ENCODE peak calls at places on chromosomes 12 and 14, in eight cellular contexts. O is adrenal gland; V is stomach; F is upper lobe of right lung; B is right lobe of liver; D is right cardiac atrium; U is CD4-positive, alpha-beta memory T cell; I is neural progenitor cell. N is an unnamed sample. For H3K27me3, the result is how much of the 10 kb centered on the place peaks cover.

GRCh38 chr14:98974113-98974512 is 297.9 kb downstream of the BCL11B start:
- DNase-seq in D (no peak), F (no peak), V (no peak), I (no peak), U (no peak), O (no peak), B (no peak), N (no peak)

GRCh38 chr14:69441948-69442347 is 42.6 kb upstream of the PLEKHD1 start:
- DNase-seq in F (no peak), I (no peak), V (no peak), D (no peak), B (no peak), U (no peak), O (no peak), N (no peak)

GRCh38 chr14:86961106-86961716 is 1031.8 kb downstream of the GALC start:
- DNase-seq in B (no peak), O (no peak), V (no peak), F (no peak), I (peak), D (no peak), U (no peak), N (no peak)

GRCh38 chr14:86575141-86575540 is 1045.2 kb downstream of the FLRT2 start:
- DNase-seq in D (no peak), U (no peak), B (no peak), I (no peak), O (no peak), V (no peak), F (no peak), N (no peak)

GRCh38 chr12:117362391-117362790 is 965 bp upstream of the NOS1 start:
- DNase-seq in D (no peak), I (no peak), F (no peak), U (no peak), O (no peak), V (no peak), B (no peak), N (no peak)

GRCh38 chr14:89121961-89122675 is 294.9 kb downstream of the FOXN3 start:
- DNase-seq in B (no peak), V (no peak), O (no peak), D (no peak), U (no peak), F (no peak), I (peak), N (no peak)

GRCh38 chr12:39958377-39958776 is 147.5 kb downstream of the SLC2A13 start:
- DNase-seq in U (no peak), D (no peak), O (no peak), B (no peak), I (peak), V (no peak), F (no peak), N (no peak)

GRCh38 chr12:4287325-4288290 is 14.0 kb downstream of the CCND2 start:
- DNase-seq in V (no peak), D (no peak), B (no peak), F (no peak), I (no peak), U (no peak), O (no peak), N (no peak)

GRCh38 chr14:52313903-52314481 is at the start of gene PTGER2:
- DNase-seq in V (peak), U (peak), B (peak), I (peak), O (peak), D (peak), F (peak), N (peak)

GRCh38 chr12:103077108-103077773 is 119.8 kb downstream of the ASCL1 start:
- DNase-seq in O (no peak), F (no peak), V (no peak), I (no peak), U (no peak), B (peak), D (no peak), N (no peak)

GRCh38 chr12:61538951-61539350 is 721.3 kb upstream of the USP15 start:
- DNase-seq in U (no peak), V (no peak), F (no peak), O (no peak), B (no peak), I (peak), D (no peak), N (no peak)

GRCh38 chr12:119374615-119375014 is 40.1 kb downstream of the CCDC60 start:
- DNase-seq in D (no peak), O (no peak), I (no peak), U (no peak), V (no peak), F (no peak), B (no peak), N (no peak)

GRCh38 chr12:111271674-111272418 is 97.0 kb downstream of the PHETA1 start:
- DNase-seq in O (no peak), D (no peak), F (no peak), B (no peak), V (no peak), I (no peak), U (no peak), N (no peak)

GRCh38 chr14:98963610-98964009 is 308.4 kb downstream of the BCL11B start:
- DNase-seq in U (no peak), B (no peak), V (no peak), I (no peak), F (no peak), D (no peak), O (no peak), N (no peak)

GRCh38 chr12:113333877-113334785 is 778 bp downstream of the SLC8B1 start:
- DNase-seq in B (no peak), F (peak), I (no peak), V (peak), O (peak), D (peak), U (peak), N (no peak)

GRCh38 chr12:20368653-20369163 is 371 bp downstream of the PDE3A start:
- DNase-seq in F (peak), I (peak), U (no peak), D (peak), B (no peak), V (no peak), O (peak), N (no peak)

GRCh38 chr14:100602621-100603020 is 15.4 kb upstream of the BEGAIN start:
- DNase-seq in V (no peak), U (no peak), I (no peak), F (no peak), B (peak), D (no peak), O (no peak), N (no peak)

GRCh38 chr14:31596691-31597090 is 35.5 kb downstream of the NUBPL start:
- DNase-seq in V (no peak), D (no peak), U (no peak), I (no peak), F (no peak), O (no peak), B (no peak), N (no peak)

GRCh38 chr12:79689477-79690155 is 1.1 kb downstream of the PAWR start:
- DNase-seq in V (peak), O (peak), D (peak), F (peak), I (peak), B (peak), U (no peak), N (no peak)

GRCh38 chr14:21332950-21333349 is 50.9 kb downstream of the SUPT16H start:
- DNase-seq in O (no peak), U (no peak), F (no peak), B (no peak), I (no peak), V (no peak), D (no peak), N (no peak)

GRCh38 chr14:48936881-48937280 is 649.3 kb downstream of the RPS29 start:
- DNase-seq in F (no peak), O (no peak), V (no peak), U (no peak), B (no peak), I (no peak), D (no peak), N (no peak)

GRCh38 chr14:67963545-67963944 is 144.0 kb downstream of the RAD51B start:
- DNase-seq in D (no peak), I (no peak), F (no peak), O (no peak), U (no peak), B (no peak), V (no peak), N (no peak)

GRCh38 chr12:26845057-26845666 is 12.2 kb upstream of the ITPR2 start:
- DNase-seq in D (peak), B (peak), U (peak), I (peak), F (peak), O (peak), V (peak), N (peak)

GRCh38 chr12:105084251-105085250 is at the start of gene ALDH1L2:
- DNase-seq in F (peak), I (peak), D (peak), U (peak), O (peak), V (peak), B (peak), N (peak)

GRCh38 chr14:34713681-34714319 is 593 bp downstream of the CFL2 start:
- DNase-seq in U (peak), D (peak), O (peak), I (peak), F (peak), V (peak), B (peak), N (peak)

GRCh38 chr14:32724864-32725550 is 213.7 kb upstream of the NPAS3 start:
- DNase-seq in I (no peak), D (peak), V (no peak), F (no peak), O (no peak), U (no peak), B (peak), N (no peak)

GRCh38 chr14:79584679-79585078 is 626.6 kb downstream of the DIO2 start:
- DNase-seq in V (no peak), I (no peak), D (no peak), F (no peak), O (no peak), U (no peak), B (no peak), N (no peak)

GRCh38 chr14:56490379-56490778 is 89.2 kb upstream of the TMEM260 start:
- DNase-seq in B (no peak), O (no peak), D (no peak), V (no peak), U (peak), I (peak), F (no peak), N (no peak)

GRCh38 chr12:121530600-121531355 is 50.0 kb downstream of the KDM2B start:
- DNase-seq in V (peak), B (no peak), O (no peak), U (peak), F (peak), I (no peak), D (peak), N (peak)

GRCh38 chr14:51616724-51617409 is 34.8 kb upstream of the FRMD6 start:
- DNase-seq in B (peak), V (peak), O (peak), F (no peak), U (no peak), D (no peak), I (no peak), N (no peak)

GRCh38 chr12:13177373-13177772 is 19.2 kb upstream of the EMP1 start:
- DNase-seq in B (no peak), I (no peak), D (no peak), O (no peak), F (no peak), U (no peak), V (no peak), N (no peak)
- H3K27me3 ChIP-seq in B (under half), I (under half), D (under half), O (under half), F (under half), U (under half), V (under half), N (under half)

GRCh38 chr14:22482782-22483553 is 106.1 kb downstream of the DAD1 start:
- DNase-seq in I (no peak), F (no peak), U (no peak), V (no peak), B (no peak), D (no peak), O (no peak), N (no peak)
- H3K27ac ChIP-seq in I (no peak), F (no peak), U (peak), V (peak), B (no peak), D (no peak), O (no peak), N (peak)

GRCh38 chr12:54011665-54012532 is 3.1 kb downstream of the HOXC8 start:
- DNase-seq in D (no peak), B (no peak), I (no peak), O (no peak), V (no peak), U (no peak), F (no peak), N (no peak)
- H3K27me3 ChIP-seq in D (under half), B (half or more), I (half or more), O (under half), V (half or more), U (half or more), F (half or more), N (under half)

GRCh38 chr12:53571295-53571694 is 54.9 kb downstream of the ATF7 start:
- DNase-seq in D (no peak), F (no peak), U (no peak), B (no peak), O (no peak), I (no peak), V (no peak), N (no peak)

GRCh38 chr12:53567961-53568360 is 58.2 kb downstream of the ATF7 start:
- DNase-seq in B (no peak), D (no peak), I (no peak), F (no peak), U (no peak), O (no peak), V (no peak), N (no peak)

GRCh38 chr12:53572134-53572758 is 53.9 kb downstream of the ATF7 start:
- DNase-seq in D (no peak), F (no peak), O (no peak), B (no peak), I (no peak), U (no peak), V (no peak), N (no peak)

GRCh38 chr12:53569174-53569557 is 57.0 kb downstream of the ATF7 start:
- DNase-seq in U (no peak), V (no peak), D (no peak), O (no peak), I (no peak), B (no peak), F (no peak), N (no peak)

DNA sequence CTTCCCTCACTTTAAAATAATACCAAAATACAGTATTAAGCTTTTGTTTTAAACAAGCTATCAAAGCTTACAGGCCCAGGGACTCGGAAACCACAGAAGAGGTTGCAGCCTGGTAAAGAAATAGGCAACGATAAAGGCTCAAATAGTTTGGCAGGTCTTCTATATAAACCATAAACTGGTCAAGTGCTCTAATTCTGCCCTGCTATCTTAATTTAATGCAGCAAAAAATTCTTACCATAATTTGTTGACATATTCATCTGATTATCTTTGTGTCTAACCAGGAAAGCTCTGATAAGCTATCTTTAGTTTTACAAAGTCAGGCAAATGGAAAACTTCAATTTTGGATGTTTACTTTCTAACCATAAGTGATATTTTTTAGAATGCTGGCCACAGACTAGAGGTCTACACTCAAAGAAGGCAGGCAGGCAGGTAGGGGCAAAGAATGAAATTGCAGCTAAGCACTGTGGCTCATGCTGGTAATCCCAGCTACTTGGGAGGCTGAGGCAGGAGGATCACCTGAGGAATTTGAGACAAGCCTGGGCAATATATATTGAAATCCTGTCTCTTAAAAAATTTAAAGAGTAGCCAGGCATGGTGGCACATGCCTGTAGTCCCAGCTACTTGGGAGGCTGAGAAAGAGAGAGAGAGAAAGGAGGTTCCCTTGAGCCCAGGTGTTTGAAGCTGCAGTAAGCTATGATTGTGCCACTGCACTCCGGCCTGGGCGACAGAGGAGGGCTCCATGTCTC is 57.6 kb downstream of the ATF7 start:
- DNase-seq in V (no peak), U (no peak), I (no peak), F (no peak), B (no peak), D (no peak), O (no peak), N (no peak)
- H3K27ac ChIP-seq in V (no peak), U (no peak), I (peak), F (no peak), B (no peak), D (no peak), O (no peak), N (no peak)

DNA sequence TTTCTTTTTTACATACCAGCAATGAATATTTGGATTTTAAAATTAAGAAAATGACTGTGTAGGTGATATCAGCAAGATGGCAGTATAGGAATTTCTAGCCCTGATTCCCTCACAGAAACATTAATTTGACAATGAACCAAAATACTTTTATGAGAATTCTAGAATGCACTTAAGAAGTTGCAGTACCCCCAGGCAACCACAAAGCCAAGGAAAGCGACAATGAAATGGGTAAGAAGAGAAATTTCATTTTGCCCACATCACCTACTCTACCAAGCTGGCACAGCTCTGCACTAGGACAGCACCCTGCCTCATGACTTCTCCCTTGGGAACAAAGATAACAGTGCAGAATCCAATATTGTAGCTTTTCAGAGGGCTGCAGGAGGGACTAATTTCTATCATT is 6.6 kb downstream of the OR9K2 start:
- DNase-seq in I (no peak), B (no peak), F (no peak), O (no peak), U (no peak), D (no peak), V (no peak), N (no peak)
- H3K27me3 ChIP-seq in I (under half), B (under half), F (under half), O (under half), U (under half), D (under half), V (under half), N (under half)

GRCh38 chr12:1429980-1430379 is 164.4 kb downstream of the FBXL14 start:
- DNase-seq in F (no peak), U (no peak), B (no peak), I (no peak), V (no peak), O (no peak), D (peak), N (no peak)
- H3K27ac ChIP-seq in F (no peak), U (no peak), B (no peak), I (no peak), V (no peak), O (no peak), D (no peak), N (peak)

GRCh38 chr12:109377139-109377685 is 29.5 kb downstream of the MYO1H start:
- DNase-seq in B (no peak), V (no peak), I (peak), D (no peak), O (no peak), U (no peak), F (no peak), N (no peak)
- H3K27me3 ChIP-seq in B (under half), V (under half), I (under half), D (under half), O (under half), U (under half), F (under half), N (under half)

DNA sequence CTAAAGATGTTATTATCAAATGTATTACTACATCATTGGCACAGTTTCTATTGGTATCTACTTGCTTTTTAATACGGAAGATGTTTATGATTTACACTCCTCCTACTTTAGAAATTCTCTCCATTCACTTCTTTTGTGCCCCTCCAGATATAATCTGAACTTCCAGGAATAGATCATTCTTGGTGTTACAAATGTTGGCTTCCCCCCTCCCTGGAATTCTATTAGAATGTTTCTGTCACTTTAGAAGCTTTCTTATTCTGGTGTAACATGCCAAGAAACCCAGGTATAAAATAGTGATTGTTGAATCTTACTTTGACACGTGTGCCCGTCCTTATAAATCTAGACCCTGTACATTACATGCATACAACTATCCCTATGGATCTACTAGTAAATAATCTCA is 1.2 kb upstream of the WDR20 start:
- DNase-seq in B (no peak), O (no peak), D (no peak), I (no peak), F (no peak), U (no peak), V (no peak), N (no peak)
- H3K27ac ChIP-seq in B (no peak), O (no peak), D (no peak), I (no peak), F (no peak), U (peak), V (peak), N (peak)

N was measured in right atrium auricular region.